ENCODE peak calls at places on chromosome 5, in seven cellular contexts. H is left ventricle myocardium inferior; M is posterior vena cava; I is activated CD8-positive, alpha-beta memory T cell treated with anti-CD3 and anti-CD28 coated beads, Interleukin-2, amount 50 U/mL, for 48 hours; R is left lung; O is midbrain; P is lung microvascular endothelial cell. K is an unnamed sample.

GRCh38 chr5:13990896-13991295 is 46.4 kb upstream of the DNAH5 start:
- DNase-seq in O (no peak), P (no peak), R (no peak), H (no peak), I (no peak), M (no peak), K (no peak)

GRCh38 chr5:135076801-135077200 is 42.8 kb upstream of the PITX1 start:
- DNase-seq in H (no peak), O (no peak), M (peak; percentile 43), P (no peak), I (no peak), R (no peak), K (no peak)

GRCh38 chr5:25544652-25545249 is 900.0 kb upstream of the CDH10 start:
- DNase-seq in I (no peak), H (no peak), R (no peak), O (peak; percentile 31), P (peak; percentile 2), M (no peak), K (no peak)

GRCh38 chr5:176365663-176366574 is 632 bp downstream of the ARL10 start:
- DNase-seq in M (peak; percentile 87), O (peak; percentile 31), P (peak; percentile 41), I (peak; percentile 78), H (peak; percentile 64), R (peak; percentile 86), K (peak; percentile 56)

GRCh38 chr5:102886586-102886985 is 131.5 kb downstream of the PAM start:
- DNase-seq in O (no peak), R (no peak), I (no peak), M (no peak), P (no peak), H (no peak), K (no peak)

GRCh38 chr5:60916646-60917045 is 28.2 kb downstream of the ERCC8 start:
- DNase-seq in H (no peak), R (no peak), P (no peak), O (no peak), I (no peak), M (no peak), K (no peak)

GRCh38 chr5:90640484-90641059 is 82.0 kb downstream of the ADGRV1 start:
- DNase-seq in O (no peak), R (no peak), I (no peak), M (no peak), P (no peak), H (no peak), K (no peak)

GRCh38 chr5:176427971-176428370 is 11.6 kb upstream of the CLTB start:
- DNase-seq in I (no peak), P (peak; percentile 51), R (no peak), O (no peak), M (no peak), H (no peak), K (no peak)

GRCh38 chr5:131973089-131973712 is 27.7 kb upstream of the MEIKIN start:
- DNase-seq in R (no peak), O (no peak), P (no peak), I (no peak), M (no peak), H (no peak), K (no peak)

GRCh38 chr5:43192558-43193170 is 639 bp downstream of the NIM1K start:
- DNase-seq in H (no peak), R (peak; percentile 83), O (peak; percentile 75), P (no peak), I (peak; percentile 68), M (peak; percentile 83), K (peak; percentile 55)

GRCh38 chr5:72282878-72283277 is 37.2 kb downstream of the MRPS27 start:
- DNase-seq in P (peak; percentile 51), I (no peak), O (no peak), R (no peak), M (no peak), H (no peak), K (no peak)

GRCh38 chr5:180950291-180950949 is 38.2 kb upstream of the BTNL3 start:
- DNase-seq in M (no peak), R (no peak), P (no peak), I (no peak), O (no peak), H (no peak), K (no peak)

K was measured in lower lobe of right lung.